ENCODE peak calls at places on chromosomes 11 and 22, in six cellular contexts. Z, V, O, M, E and N are unnamed samples.

GRCh38 chr22:19891350-19892248 is 36.9 kb upstream of the GNB1L start:
- DNase-seq in Z (peak), V (peak), O (peak), M (peak), E (no peak), N (no peak)

GRCh38 chr22:36658900-36659299 is 44.7 kb downstream of the CACNG2 start:
- DNase-seq in Z (no peak), V (no peak), O (no peak), M (no peak), E (peak), N (no peak)

GRCh38 chr11:75896843-75897419 is 81.9 kb downstream of the UVRAG start:
- DNase-seq in Z (no peak), V (no peak), O (no peak), M (peak), E (no peak), N (peak)

GRCh38 chr11:126332221-126332711 is 23.2 kb upstream of the ST3GAL4 start:
- DNase-seq in Z (peak), V (no peak), O (peak), M (peak), E (no peak), N (peak)

GRCh38 chr11:13955971-13956421 is 6.5 kb upstream of the SPON1 start:
- DNase-seq in Z (no peak), V (peak), O (peak), M (peak), E (peak), N (no peak)

GRCh38 chr22:30033891-30034290 is 46.4 kb upstream of the HORMAD2 start:
- DNase-seq in Z (no peak), V (no peak), O (no peak), M (no peak), E (no peak), N (no peak)

GRCh38 chr11:65310215-65310614 is 4.5 kb upstream of the CDC42EP2 start:
- DNase-seq in Z (no peak), V (no peak), O (no peak), M (no peak), E (no peak), N (no peak)

GRCh38 chr11:45538363-45538762 is 127.1 kb downstream of the CHST1 start:
- DNase-seq in Z (no peak), V (no peak), O (no peak), M (no peak), E (no peak), N (no peak)

GRCh38 chr22:37483594-37484114 is 2.5 kb downstream of the MFNG start:
- DNase-seq in Z (no peak), V (no peak), O (no peak), M (no peak), E (no peak), N (no peak)

GRCh38 chr11:61482513-61482912 is 26.0 kb upstream of the LRRC10B start:
- DNase-seq in Z (no peak), V (peak), O (no peak), M (no peak), E (peak), N (no peak)

GRCh38 chr11:64569300-64569970 is 21.6 kb upstream of the SLC22A12 start:
- DNase-seq in Z (peak), V (no peak), O (no peak), M (no peak), E (no peak), N (no peak)

GRCh38 chr11:119849872-119850271 is 120.9 kb upstream of the NECTIN1 start:
- DNase-seq in Z (no peak), V (no peak), O (no peak), M (no peak), E (no peak), N (no peak)

GRCh38 chr11:68956142-68956541 is 24.6 kb downstream of the MRGPRD start:
- DNase-seq in Z (no peak), V (peak), O (no peak), M (no peak), E (no peak), N (no peak)

GRCh38 chr22:49183826-49184216 is 643.9 kb downstream of the BRD1 start:
- DNase-seq in Z (peak), V (no peak), O (no peak), M (no peak), E (no peak), N (no peak)

GRCh38 chr11:44978961-44979331 is 28.3 kb upstream of the TP53I11 start:
- DNase-seq in Z (peak), V (no peak), O (no peak), M (no peak), E (peak), N (no peak)

GRCh38 chr11:36149538-36150242 is 139.5 kb downstream of the COMMD9 start:
- DNase-seq in Z (no peak), V (peak), O (peak), M (peak), E (peak), N (peak)

GRCh38 chr11:77092382-77092781 is 10.3 kb upstream of the OMP start:
- DNase-seq in Z (peak), V (no peak), O (no peak), M (no peak), E (no peak), N (no peak)

GRCh38 chr11:120532511-120533196 is 21.1 kb downstream of the GRIK4 start:
- DNase-seq in Z (no peak), V (no peak), O (no peak), M (peak), E (no peak), N (peak)

GRCh38 chr11:95711162-95711944 is 78.2 kb downstream of the FAM76B start:
- DNase-seq in Z (no peak), V (no peak), O (peak), M (peak), E (no peak), N (peak)

GRCh38 chr11:15073361-15074205 is at the start of gene CALCB:
- DNase-seq in Z (no peak), V (peak), O (no peak), M (peak), E (peak), N (no peak)
- TF ChIP-seq CTCF in Z (no peak), V (no peak), O (no peak), M (no peak), E (no peak), N (no peak)

GRCh38 chr22:38698407-38699094 is 2.2 kb downstream of the JOSD1 start:
- DNase-seq in Z (no peak), V (no peak), O (no peak), M (no peak), E (no peak), N (no peak)

GRCh38 chr22:38700271-38700788 is 413 bp downstream of the JOSD1 start:
- DNase-seq in Z (peak), V (peak), O (no peak), M (peak), E (peak), N (no peak)

GRCh38 chr22:38699143-38699542 is 1.6 kb downstream of the JOSD1 start:
- DNase-seq in Z (no peak), V (no peak), O (no peak), M (no peak), E (no peak), N (no peak)

GRCh38 chr22:38700789-38701628 is at the start of gene JOSD1:
- DNase-seq in Z (peak), V (peak), O (peak), M (peak), E (peak), N (peak)

DNA sequence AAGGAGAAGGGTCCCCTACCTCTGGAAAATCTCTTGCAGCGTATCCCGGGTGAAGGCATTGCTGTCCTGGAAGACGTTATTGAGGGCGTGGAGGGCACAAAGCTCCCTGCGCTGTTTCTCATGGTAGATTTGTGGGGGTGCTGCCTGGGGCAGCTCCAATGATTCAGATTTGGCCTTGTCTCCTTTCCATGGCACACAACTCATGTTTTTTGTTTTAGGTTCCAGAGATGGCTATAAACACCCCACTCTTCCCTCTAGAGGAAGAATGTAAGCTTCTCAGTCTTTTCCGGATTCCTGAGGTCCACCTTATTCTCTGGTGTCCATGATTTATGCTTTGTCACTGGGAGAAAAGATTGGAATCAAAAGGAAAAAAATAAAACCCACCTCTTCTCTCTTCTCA is 959 bp downstream of the JOSD1 start:
- DNase-seq in Z (no peak), V (no peak), O (no peak), M (peak), E (no peak), N (no peak)
- TF ChIP-seq CTCF in Z (no peak), V (no peak), O (no peak), M (peak), E (no peak), N (no peak)

GRCh38 chr22:31394326-31394725 is 5.1 kb upstream of the DRG1 start:
- DNase-seq in Z (no peak), V (no peak), O (peak), M (peak), E (no peak), N (no peak)

GRCh38 chr22:31400023-31400397 is 606 bp downstream of the DRG1 start:
- DNase-seq in Z (no peak), V (no peak), O (peak), M (peak), E (no peak), N (no peak)

GRCh38 chr22:31393890-31394289 is 5.5 kb upstream of the DRG1 start:
- DNase-seq in Z (no peak), V (no peak), O (peak), M (no peak), E (no peak), N (no peak)

GRCh38 chr22:31399211-31400022 is at the start of gene DRG1:
- DNase-seq in Z (peak), V (peak), O (peak), M (peak), E (peak), N (peak)
- TF ChIP-seq CTCF in Z (peak), V (no peak), O (no peak), M (no peak), E (no peak), N (no peak)

GRCh38 chr22:46827072-46827780 is 64.8 kb downstream of the TBC1D22A start:
- DNase-seq in Z (no peak), V (peak), O (no peak), M (no peak), E (no peak), N (no peak)
- TF ChIP-seq CTCF in Z (no peak), V (peak), O (peak), M (no peak), E (peak), N (no peak)

GRCh38 chr11:34052036-34052607 is 591 bp downstream of the CAPRIN1 start:
- DNase-seq in Z (peak), V (peak), O (peak), M (peak), E (peak), N (no peak)

GRCh38 chr11:34053161-34053686 is 1.7 kb downstream of the CAPRIN1 start:
- DNase-seq in Z (peak), V (peak), O (peak), M (peak), E (peak), N (no peak)

GRCh38 chr11:34055218-34056000 is 3.9 kb downstream of the CAPRIN1 start:
- DNase-seq in Z (no peak), V (no peak), O (no peak), M (no peak), E (no peak), N (no peak)

GRCh38 chr11:34052608-34053160 is 1.2 kb downstream of the CAPRIN1 start:
- DNase-seq in Z (peak), V (peak), O (no peak), M (no peak), E (peak), N (no peak)

DNA sequence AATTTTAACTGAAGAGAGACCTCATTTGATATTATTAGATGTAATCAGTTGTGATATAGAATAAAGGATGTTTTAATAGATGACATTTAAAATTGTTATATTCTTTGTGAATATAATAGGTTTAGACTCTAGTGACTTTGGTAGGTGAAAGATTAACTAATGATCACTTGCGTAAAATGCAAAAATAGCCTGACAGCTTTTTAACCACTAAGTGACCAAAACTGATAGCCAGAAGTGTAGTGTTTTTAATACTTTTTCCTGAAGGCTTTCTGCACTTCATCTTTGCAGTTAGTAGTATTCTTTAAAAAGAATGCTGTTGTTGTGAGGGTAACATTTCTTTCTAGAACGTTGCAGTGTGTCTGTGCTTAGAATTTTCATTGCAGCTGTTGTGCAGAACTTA is 5.1 kb downstream of the CAPRIN1 start:
- DNase-seq in Z (no peak), V (no peak), O (no peak), M (no peak), E (no peak), N (no peak)
- TF ChIP-seq CTCF in Z (no peak), V (no peak), O (no peak), M (no peak), E (no peak), N (no peak)